ENCODE peak calls at places on chromosomes 2 and 18, in five cellular contexts. N, D, R, Z and T are unnamed samples.

GRCh38 chr18:28669165-28669564 is 492.2 kb upstream of the CDH2 start:
- DNase-seq in D (no peak), N (no peak), Z (no peak), R (no peak), T (no peak)

GRCh38 chr2:8549273-8549922 is 132.5 kb upstream of the ID2 start:
- DNase-seq in R (no peak), Z (no peak), D (no peak), N (peak; percentile 1), T (no peak)

GRCh38 chr2:64629329-64629781 is 24.4 kb downstream of the SERTAD2 start:
- DNase-seq in R (peak; percentile 82), N (no peak), D (peak; percentile 31), Z (no peak), T (no peak)

GRCh38 chr2:10990561-10991111 is 78.9 kb downstream of the KCNF1 start:
- DNase-seq in D (no peak), Z (no peak), R (no peak), N (no peak), T (no peak)

GRCh38 chr18:75467396-75467795 is 39.9 kb upstream of the SMIM21 start:
- DNase-seq in N (no peak), D (no peak), Z (no peak), R (no peak), T (no peak)

GRCh38 chr2:33166287-33166881 is 219.6 kb downstream of the LTBP1 start:
- DNase-seq in Z (no peak), N (no peak), D (no peak), R (no peak), T (no peak)

GRCh38 chr2:121596221-121597080 is 52.8 kb downstream of the CLASP1 start:
- DNase-seq in D (no peak), Z (no peak), N (peak; percentile 11), R (peak; percentile 76), T (peak; percentile 94)

GRCh38 chr2:33633295-33633694 is 34.2 kb upstream of the FAM98A start:
- DNase-seq in R (no peak), Z (no peak), N (no peak), D (no peak), T (no peak)

GRCh38 chr18:31819106-31819924 is 58.6 kb upstream of the SLC25A52 start:
- DNase-seq in R (no peak), D (no peak), Z (no peak), N (no peak), T (peak; percentile 71)

GRCh38 chr2:148459300-148459891 is 185.2 kb upstream of the EPC2 start:
- DNase-seq in N (no peak), R (no peak), Z (no peak), D (no peak), T (no peak)
- TF ChIP-seq POLR2A in N (no peak), R (no peak), Z (no peak), D (no peak), T (no peak)

GRCh38 chr2:225041871-225042799 is at the start of gene DOCK10:
- DNase-seq in R (peak; percentile 37), Z (peak; percentile 15), D (peak; percentile 75), N (peak; percentile 24), T (peak; percentile 16)
- TF ChIP-seq POLR2A in R (no peak), Z (no peak), D (no peak), N (no peak), T (no peak)

GRCh38 chr2:231684314-231685223 is 23.8 kb upstream of the PTMA start:
- DNase-seq in D (no peak), Z (no peak), R (no peak), N (no peak), T (no peak)
- TF ChIP-seq POLR2A in D (no peak), Z (no peak), R (no peak), N (no peak), T (no peak)

GRCh38 chr2:98470851-98471255 is 26.2 kb downstream of the INPP4A start:
- DNase-seq in D (no peak), N (no peak), R (no peak), Z (no peak), T (no peak)
- TF ChIP-seq POLR2A in D (no peak), N (no peak), R (no peak), Z (no peak), T (no peak)

DNA sequence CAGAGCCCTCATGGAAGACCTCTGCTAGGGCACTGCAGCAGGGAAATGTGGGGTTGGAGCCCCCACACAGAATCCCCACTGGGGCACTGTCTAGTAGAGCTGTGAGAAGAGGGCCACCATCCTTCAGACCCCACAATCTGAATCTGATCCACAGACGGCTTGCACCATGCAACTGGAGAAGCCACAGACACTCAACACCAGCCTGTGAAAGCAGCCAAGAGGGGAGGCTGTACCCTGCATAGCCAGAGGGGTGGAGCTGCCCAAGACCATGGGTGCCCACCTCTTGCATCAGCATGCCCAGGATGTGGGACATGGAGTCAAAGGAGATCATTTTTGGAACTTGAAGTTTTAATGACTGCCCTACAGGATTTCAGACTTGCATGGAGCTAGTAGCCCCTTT is 6.5 kb downstream of the CD226 start:
- DNase-seq in R (no peak), N (no peak), D (no peak), Z (no peak), T (no peak)
- TF ChIP-seq POLR2A in R (no peak), N (no peak), D (no peak), Z (no peak), T (no peak)

GRCh38 chr2:208358758-208359631 is 47.6 kb upstream of the PTH2R start:
- DNase-seq in R (no peak), D (no peak), Z (no peak), N (no peak), T (no peak)
- TF ChIP-seq POLR2A in R (no peak), D (no peak), Z (no peak), N (no peak), T (no peak)

DNA sequence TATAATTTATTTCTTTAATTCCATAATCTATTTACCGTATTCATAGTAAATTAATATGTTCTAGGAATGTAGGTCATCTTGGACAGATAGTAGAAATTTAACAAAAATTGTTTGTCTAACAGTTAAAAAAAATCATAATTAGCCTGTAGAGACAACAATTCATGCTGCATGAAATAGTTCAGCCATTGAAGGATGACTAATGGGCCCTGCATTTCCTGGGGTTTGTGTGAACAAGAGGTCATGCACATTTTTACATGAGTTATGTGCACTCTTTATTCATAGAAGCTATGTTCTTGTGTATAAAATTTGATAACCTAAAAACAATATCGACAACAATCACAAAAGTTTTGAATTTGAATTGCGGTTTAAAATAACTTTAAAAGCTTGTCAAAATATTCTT is 1663.6 kb downstream of the SUCLG1 start:
- DNase-seq in N (no peak), R (no peak), D (no peak), Z (no peak), T (no peak)
- TF ChIP-seq POLR2A in N (no peak), R (no peak), D (no peak), Z (no peak), T (no peak)